ENCODE peak calls at places on chromosome 2, in six cellular contexts. J, M, I, R, S and Z are unnamed samples.

GRCh38 chr2:207504513-207505171 is 25.1 kb upstream of the CREB1 start:
- DNase-seq in I (peak), S (no peak), R (peak), M (no peak), J (no peak), Z (no peak)

GRCh38 chr2:99618579-99619097 is 128.8 kb upstream of the REV1 start:
- DNase-seq in M (no peak), J (no peak), R (no peak), I (no peak), S (no peak), Z (no peak)

GRCh38 chr2:181780159-181781081 is 100.1 kb upstream of the NEUROD1 start:
- DNase-seq in J (no peak), I (no peak), R (no peak), M (peak), S (no peak), Z (no peak)

GRCh38 chr2:145379934-145380333 is 860.0 kb upstream of the ZEB2 start:
- DNase-seq in I (no peak), S (no peak), J (no peak), M (no peak), R (no peak), Z (no peak)

GRCh38 chr2:157784169-157784822 is 91.8 kb downstream of the ACVR1 start:
- DNase-seq in I (peak), S (no peak), J (no peak), R (no peak), M (peak), Z (no peak)

GRCh38 chr2:64327510-64328414 is 126.2 kb upstream of the LGALSL start:
- DNase-seq in S (peak), I (no peak), R (peak), M (peak), J (peak), Z (no peak)

GRCh38 chr2:181466661-181467576 is 9.7 kb downstream of the ITGA4 start:
- DNase-seq in R (peak), I (peak), S (peak), J (peak), M (peak), Z (peak)

GRCh38 chr2:143029141-143029540 is 100.1 kb upstream of the ARHGAP15 start:
- DNase-seq in I (no peak), S (no peak), J (no peak), R (no peak), M (no peak), Z (no peak)

GRCh38 chr2:186460465-186460864 is 25.6 kb upstream of the ZC3H15 start:
- DNase-seq in I (no peak), R (peak), M (no peak), J (no peak), S (no peak), Z (no peak)

GRCh38 chr2:1632006-1632348 is 112.3 kb downstream of the PXDN start:
- DNase-seq in J (no peak), R (no peak), S (no peak), M (peak), I (no peak), Z (no peak)

GRCh38 chr2:149467461-149467860 is 120.1 kb downstream of the MMADHC start:
- DNase-seq in R (no peak), M (no peak), S (no peak), I (no peak), J (no peak), Z (no peak)

GRCh38 chr2:230762317-230762896 is 49.8 kb downstream of the CAB39 start:
- DNase-seq in I (no peak), R (peak), S (peak), M (no peak), J (peak), Z (no peak)

GRCh38 chr2:101967826-101968498 is 23.8 kb upstream of the IL1R2 start:
- DNase-seq in I (no peak), R (no peak), M (no peak), S (no peak), J (no peak), Z (no peak)

GRCh38 chr2:55421326-55421725 is 1.7 kb upstream of the CCDC88A start:
- DNase-seq in M (no peak), I (no peak), S (no peak), R (no peak), J (no peak), Z (no peak)

GRCh38 chr2:219429958-219430586 is 4.6 kb upstream of the SPEG start:
- DNase-seq in J (no peak), M (peak), I (no peak), S (no peak), R (no peak), Z (no peak)

GRCh38 chr2:128304715-128305554 is 13.7 kb downstream of the HS6ST1 start:
- DNase-seq in M (peak), J (no peak), R (peak), I (no peak), S (no peak), Z (peak)
- TF ChIP-seq CTCF in M (no peak), J (no peak), R (no peak), I (no peak), S (no peak), Z (no peak)

GRCh38 chr2:54279385-54279784 is 23.4 kb upstream of the TSPYL6 start:
- DNase-seq in R (no peak), S (no peak), M (no peak), I (no peak), J (no peak), Z (no peak)
- TF ChIP-seq CTCF in R (peak), S (peak), M (no peak), I (no peak), J (no peak), Z (no peak)

GRCh38 chr2:238408615-238409340 is 17.9 kb upstream of the ASB1 start:
- DNase-seq in R (no peak), I (peak), M (no peak), S (no peak), J (no peak), Z (no peak)
- TF ChIP-seq CTCF in R (no peak), I (peak), M (no peak), S (no peak), J (no peak), Z (no peak)

DNA sequence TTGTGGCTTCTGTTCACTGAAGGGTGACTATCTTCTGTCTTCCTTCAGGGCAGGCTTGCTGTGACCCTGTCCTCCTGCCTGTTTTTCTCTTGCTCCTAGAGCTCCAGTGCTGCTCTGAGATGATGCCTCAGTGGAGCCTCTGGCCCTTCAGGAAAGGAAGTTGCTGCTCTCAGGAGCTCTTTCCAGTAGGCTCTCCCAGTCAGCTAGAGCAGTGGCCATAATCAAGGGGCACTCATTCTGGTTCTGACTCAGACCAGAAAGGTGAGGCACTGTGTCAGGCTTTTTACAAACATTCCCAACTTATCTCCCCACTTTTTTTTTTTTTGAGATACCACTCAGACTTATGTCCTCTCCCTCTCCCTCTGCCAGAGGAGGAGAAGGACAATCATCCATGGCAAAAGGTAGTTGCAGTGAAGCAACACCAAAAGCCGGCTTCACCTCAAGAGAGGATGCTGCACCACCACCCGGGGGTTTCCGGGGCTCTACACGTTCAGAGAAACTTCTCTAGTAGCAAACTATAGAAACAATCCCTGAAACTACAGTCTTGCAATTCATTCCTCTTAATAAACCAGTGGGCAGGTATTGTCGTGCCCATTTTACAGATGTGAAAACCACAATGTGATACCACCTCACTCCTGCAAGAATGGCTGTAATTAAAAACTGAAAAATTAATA is 115.4 kb downstream of the ACTR3 start:
- DNase-seq in R (no peak), S (no peak), I (no peak), J (no peak), M (no peak), Z (no peak)
- TF ChIP-seq CTCF in R (no peak), S (no peak), I (no peak), J (no peak), M (no peak), Z (no peak)

DNA sequence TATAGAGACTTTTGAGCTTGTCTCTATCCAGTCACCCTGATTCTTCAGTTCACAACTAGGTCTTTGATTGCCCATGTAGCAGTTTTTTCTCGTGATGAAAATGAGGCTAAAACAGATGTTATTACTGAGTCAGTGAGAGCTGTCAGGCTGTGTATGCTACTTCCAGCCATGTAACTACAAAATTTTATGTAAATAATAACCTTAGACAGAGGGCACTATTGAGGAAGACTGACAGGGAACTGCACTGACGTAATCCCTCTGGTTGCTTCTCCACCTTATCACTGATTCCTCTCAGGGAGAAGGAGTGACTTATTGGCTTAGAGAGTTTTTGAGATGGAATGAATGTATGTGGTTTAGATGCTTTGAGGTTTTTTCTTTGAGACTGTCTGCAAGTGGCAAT is 555.1 kb upstream of the FANCL start:
- DNase-seq in S (no peak), M (no peak), R (no peak), J (no peak), I (no peak), Z (no peak)
- TF ChIP-seq CTCF in S (no peak), M (no peak), R (no peak), J (no peak), I (no peak), Z (no peak)

GRCh38 chr2:215793747-215794595 is 219.4 kb downstream of the MREG start:
- DNase-seq in M (no peak), I (no peak), S (no peak), R (no peak), J (no peak), Z (no peak)

GRCh38 chr2:215791481-215791937 is 221.8 kb downstream of the MREG start:
- DNase-seq in I (no peak), S (no peak), M (no peak), R (no peak), J (no peak), Z (no peak)

GRCh38 chr2:215797676-215798075 is 215.7 kb downstream of the MREG start:
- DNase-seq in S (no peak), I (no peak), M (no peak), J (no peak), R (no peak), Z (no peak)

GRCh38 chr2:215796160-215796559 is 217.2 kb downstream of the MREG start:
- DNase-seq in M (no peak), J (no peak), I (no peak), R (no peak), S (peak), Z (no peak)

GRCh38 chr2:215794829-215795546 is 218.4 kb downstream of the MREG start:
- DNase-seq in R (peak), M (no peak), J (no peak), S (no peak), I (no peak), Z (no peak)
- TF ChIP-seq CTCF in R (peak), M (no peak), J (no peak), S (peak), I (no peak), Z (no peak)

GRCh38 chr2:193963472-193964119 is 1693.4 kb upstream of the SLC39A10 start:
- DNase-seq in M (no peak), J (no peak), R (peak), S (peak), I (no peak), Z (no peak)
- TF ChIP-seq CTCF in M (no peak), J (no peak), R (peak), S (peak), I (no peak), Z (peak)

DNA sequence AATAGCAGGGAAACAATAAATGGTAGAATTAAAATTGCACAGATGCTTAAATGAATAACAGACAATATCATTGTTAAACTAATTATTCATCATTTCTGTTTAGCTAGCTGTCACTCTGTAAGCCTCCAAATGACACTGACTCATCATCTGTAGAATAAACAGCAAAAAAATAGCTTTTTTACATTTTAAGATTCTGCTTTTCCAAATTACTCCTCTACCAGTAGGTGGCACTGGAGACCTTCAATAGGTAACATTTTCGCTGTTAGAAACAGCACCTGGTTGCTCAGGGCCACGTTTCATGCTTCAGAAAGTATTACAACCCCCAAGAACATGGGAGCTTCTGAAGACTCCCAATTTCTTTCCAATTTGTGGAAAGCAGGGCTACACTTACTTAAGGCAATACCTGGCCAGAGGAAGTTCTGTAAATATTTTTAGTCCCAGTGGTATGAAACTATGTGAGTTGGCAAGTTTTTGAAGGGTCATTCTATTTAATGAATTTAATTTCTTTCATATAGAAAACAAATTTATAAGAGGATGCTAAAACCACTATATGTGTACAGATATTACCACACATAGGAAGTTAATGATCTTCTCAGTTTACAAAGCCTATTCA is 45.4 kb downstream of the TTN start:
- DNase-seq in I (no peak), R (peak), S (peak), M (no peak), J (no peak), Z (no peak)
- TF ChIP-seq CTCF in I (peak), R (peak), S (peak), M (peak), J (peak), Z (peak)